ENCODE peak calls at places on chromosomes 13 and 19, in four cellular contexts. W is Calu3; V is Daoy; H is stimulated activated effector memory CD8-positive, alpha-beta T cell treated with anti-CD3 and anti-CD28 coated beads, Interleukin-12 subunit alpha, Interleukin-12 subunit beta, amount 100 ng/mL, for 72 hours. G is an unnamed sample.
A peak's percentile ranks its signal among the peaks of the same experiment; 100 is the strongest.

GRCh38 chr13:36945078-36945477 is 25.0 kb upstream of the SMAD9 start:
- DNase-seq in W (no peak), V (no peak), H (no peak), G (no peak)

GRCh38 chr13:113837554-113838355 is 26.1 kb downstream of the GAS6 start:
- DNase-seq in W (peak; percentile 53), H (no peak), V (peak; percentile 96), G (peak; percentile 98)

GRCh38 chr13:51958217-51958547 is 53.1 kb downstream of the ATP7B start:
- DNase-seq in V (no peak), H (no peak), W (peak; percentile 27), G (no peak)

GRCh38 chr13:25489238-25489637 is 117.5 kb downstream of the ATP8A2 start:
- DNase-seq in V (peak; percentile 34), W (no peak), H (no peak), G (no peak)

GRCh38 chr13:52109096-52109495 is 19.8 kb downstream of the NEK5 start:
- DNase-seq in H (no peak), W (no peak), V (no peak), G (no peak)

GRCh38 chr19:49936549-49936948 is 7.2 kb upstream of the NUP62 start:
- DNase-seq in V (no peak), W (no peak), H (no peak), G (no peak)

GRCh38 chr19:18519962-18520847 is 1.7 kb downstream of the ELL start:
- DNase-seq in W (peak; percentile 71), V (peak; percentile 82), H (no peak), G (peak; percentile 67)

GRCh38 chr19:33192010-33192409 is 2.1 kb upstream of the LRP3 start:
- DNase-seq in W (no peak), H (no peak), V (no peak), G (peak; percentile 3)

GRCh38 chr19:18254546-18255500 is 19.4 kb downstream of the IQCN start:
- DNase-seq in H (no peak), V (no peak), W (peak; percentile 39), G (no peak)

GRCh38 chr19:16876904-16877361 is 11.9 kb upstream of the F2RL3 start:
- DNase-seq in H (no peak), V (peak; percentile 38), W (no peak), G (peak; percentile 64)

GRCh38 chr13:90336507-90336906 is 1011.0 kb upstream of the MIR17HG start:
- DNase-seq in H (no peak), V (no peak), W (peak; percentile 0), G (no peak)

GRCh38 chr13:114025432-114026127 is 51.7 kb upstream of the C13orf46 start:
- DNase-seq in V (no peak), W (no peak), H (no peak), G (peak; percentile 26)

GRCh38 chr19:10724573-10725071 is 6.7 kb downstream of the DNM2 start:
- DNase-seq in H (no peak), W (no peak), V (no peak), G (no peak)

GRCh38 chr13:109331898-109332297 is 454.5 kb downstream of the IRS2 start:
- DNase-seq in V (peak; percentile 26), W (no peak), H (no peak), G (no peak)

GRCh38 chr19:38697197-38697596 is 47.1 kb downstream of the CAPN12 start:
- DNase-seq in H (no peak), V (no peak), W (no peak), G (no peak)

GRCh38 chr13:37476874-37477273 is 121.7 kb downstream of the POSTN start:
- DNase-seq in V (no peak), H (no peak), W (no peak), G (no peak)

GRCh38 chr13:104137416-104137815 is 1071.2 kb upstream of the SLC10A2 start:
- DNase-seq in V (no peak), H (no peak), W (no peak), G (no peak)

GRCh38 chr13:106499905-106500304 is 35.6 kb downstream of the EFNB2 start:
- DNase-seq in W (no peak), V (no peak), H (no peak), G (no peak)

GRCh38 chr19:7386769-7387168 is 38.0 kb downstream of the ARHGEF18 start:
- DNase-seq in W (no peak), H (no peak), V (no peak), G (no peak)

GRCh38 chr13:112057736-112058518 is 9.0 kb upstream of the SOX1 start:
- DNase-seq in W (no peak), H (no peak), V (no peak), G (no peak)

GRCh38 chr19:42172261-42172660 is 40.0 kb upstream of the POU2F2 start:
- DNase-seq in W (peak; percentile 79), V (no peak), H (no peak), G (no peak)

GRCh38 chr13:28826368-28826767 is 6.2 kb downstream of the MTUS2 start:
- DNase-seq in V (no peak), H (no peak), W (no peak), G (no peak)

GRCh38 chr19:46317339-46317738 is 20.5 kb downstream of the HIF3A start:
- DNase-seq in W (no peak), H (no peak), V (no peak), G (no peak)

GRCh38 chr19:53868091-53868891 is 608 bp downstream of the MYADM start:
- DNase-seq in V (peak; percentile 79), H (no peak), W (peak; percentile 73), G (peak; percentile 82)

GRCh38 chr13:42477588-42478190 is 96.3 kb upstream of the TNFSF11 start:
- DNase-seq in H (no peak), W (no peak), V (peak; percentile 5), G (peak; percentile 31)

GRCh38 chr13:107586216-107586615 is 629.1 kb downstream of the LIG4 start:
- DNase-seq in H (no peak), W (no peak), V (peak; percentile 8), G (no peak)

GRCh38 chr13:44920013-44920412 is 69.3 kb downstream of the NUFIP1 start:
- DNase-seq in W (no peak), V (no peak), H (no peak), G (no peak)